ENCODE peak calls at places on chromosome 16, in five cellular contexts. B is endothelial cell, L is IMR-90, U is endothelial cell of umbilical vein, D is mesothelial cell of epicardium. Y is an unnamed sample.

GRCh38 chr16:72549878-72550277 is 377.9 kb upstream of the PMFBP1 start:
- DNase-seq in U (no peak), B (no peak), D (no peak), L (no peak), Y (no peak)

GRCh38 chr16:85891776-85892166 is 7.2 kb upstream of the IRF8 start:
- DNase-seq in U (no peak), B (no peak), L (no peak), D (peak; percentile 29), Y (no peak)

GRCh38 chr16:22678311-22678710 is 135.7 kb upstream of the HS3ST2 start:
- DNase-seq in U (no peak), D (no peak), L (no peak), B (no peak), Y (peak; percentile 24)

GRCh38 chr16:67216612-67217490 is 10.1 kb upstream of the TMEM208 start:
- DNase-seq in B (peak; percentile 50), D (no peak), L (no peak), U (peak; percentile 66), Y (no peak)

GRCh38 chr16:64094170-64094960 is 1027.5 kb downstream of the CDH11 start:
- DNase-seq in B (no peak), U (no peak), D (no peak), L (peak; percentile 29), Y (no peak)

GRCh38 chr16:15865742-15866141 is 8.9 kb upstream of the MYH11 start:
- DNase-seq in L (peak; percentile 73), B (no peak), U (no peak), D (no peak), Y (no peak)

GRCh38 chr16:68069511-68070248 is 15.5 kb upstream of the NFATC3 start:
- DNase-seq in D (no peak), L (no peak), B (no peak), U (no peak), Y (no peak)

GRCh38 chr16:71542377-71542776 is 16.2 kb downstream of the CHST4 start:
- DNase-seq in D (no peak), B (peak; percentile 78), U (peak; percentile 14), L (peak; percentile 6), Y (no peak)

GRCh38 chr16:84009282-84009681 is 33.3 kb downstream of the SLC38A8 start:
- DNase-seq in U (no peak), L (no peak), D (no peak), B (no peak), Y (no peak)

GRCh38 chr16:3514621-3515020 is 13.8 kb downstream of the CLUAP1 start:
- DNase-seq in L (peak; percentile 89), D (no peak), U (no peak), B (no peak), Y (no peak)

GRCh38 chr16:57530531-57531252 is 5.7 kb downstream of the CCDC102A start:
- DNase-seq in U (no peak), L (no peak), D (peak; percentile 7), B (no peak), Y (no peak)

GRCh38 chr16:49833055-49833454 is 22.9 kb downstream of the ZNF423 start:
- DNase-seq in B (peak; percentile 49), L (no peak), D (no peak), U (peak; percentile 77), Y (no peak)

GRCh38 chr16:88287219-88287618 is 95.5 kb upstream of the ZNF469 start:
- DNase-seq in U (no peak), L (no peak), B (no peak), D (no peak), Y (no peak)

GRCh38 chr16:3971261-3971660 is 90.7 kb upstream of the CREBBP start:
- DNase-seq in L (peak; percentile 98), B (no peak), D (no peak), U (no peak), Y (no peak)

GRCh38 chr16:86249631-86250030 is 260.7 kb upstream of the FOXF1 start:
- DNase-seq in U (no peak), D (no peak), B (no peak), L (no peak), Y (no peak)

GRCh38 chr16:85803570-85803969 is 4.1 kb downstream of the COX4I1 start:
- DNase-seq in L (no peak), D (no peak), B (no peak), U (no peak), Y (no peak)

GRCh38 chr16:10558746-10559641 is 21.4 kb downstream of the EMP2 start:
- DNase-seq in B (no peak), L (no peak), D (no peak), U (peak; percentile 52), Y (peak; percentile 46)

DNA sequence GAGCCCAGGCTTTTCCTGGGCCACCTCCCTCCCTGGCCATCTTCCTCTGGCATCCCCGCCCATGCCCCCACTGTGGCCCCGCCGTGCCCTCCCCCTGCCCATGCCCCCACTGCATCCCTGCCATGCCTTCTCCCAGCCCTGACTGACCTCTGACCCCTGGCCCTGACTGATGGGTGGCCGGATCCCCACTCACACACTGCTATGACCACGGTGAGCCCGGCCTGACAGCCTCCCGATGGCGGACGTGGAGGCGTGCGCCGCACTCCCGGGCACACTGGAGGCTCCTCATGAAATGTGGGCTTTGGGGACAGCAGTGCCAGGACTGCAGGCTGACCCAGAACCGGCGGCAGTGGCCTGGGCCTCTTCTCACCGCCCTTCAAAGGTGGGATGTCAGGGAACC is 10.6 kb upstream of the C1QTNF8 start:
- DNase-seq in U (no peak), B (no peak), D (no peak), L (no peak), Y (no peak)
- TF ChIP-seq CTCF in U (no peak), B (no peak), D (peak; percentile 11), L (no peak), Y (no peak)

DNA sequence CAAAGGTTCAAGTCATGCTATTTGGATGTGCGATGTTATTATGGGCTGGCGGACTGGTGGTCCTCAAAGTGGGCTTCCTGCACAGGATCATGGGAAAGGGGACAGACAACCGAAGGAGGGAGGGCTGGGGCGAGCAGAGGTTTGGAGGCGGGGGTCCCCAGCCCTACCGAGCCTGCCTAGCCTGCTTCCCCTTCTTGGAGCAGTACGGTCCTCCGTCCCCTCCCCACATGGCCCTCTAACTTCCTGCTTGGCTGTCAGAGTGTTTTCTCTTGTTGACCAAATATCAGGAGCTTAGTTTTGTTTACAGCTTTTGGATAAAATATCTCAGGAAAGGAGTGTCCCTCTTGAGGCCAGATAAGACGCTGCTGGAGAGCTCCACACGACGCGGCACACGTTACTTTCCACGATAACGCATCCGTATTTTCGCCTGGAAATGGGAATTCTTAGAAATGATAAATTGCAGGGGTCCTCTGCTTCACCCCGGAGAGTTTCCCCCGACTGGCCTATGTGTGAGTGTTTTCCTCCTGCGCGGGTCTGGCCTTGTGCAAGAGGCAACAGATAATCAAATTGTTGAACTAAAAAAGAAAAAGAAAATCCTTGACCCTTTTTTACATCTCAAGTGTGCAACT is 183.0 kb downstream of the MAF start:
- DNase-seq in D (no peak), L (no peak), B (no peak), U (no peak), Y (no peak)
- TF ChIP-seq CTCF in D (no peak), L (no peak), B (no peak), U (no peak), Y (no peak)

GRCh38 chr16:56041556-56042140 is 149.6 kb upstream of the GNAO1 start:
- DNase-seq in L (no peak), D (peak; percentile 42), B (peak; percentile 50), U (no peak), Y (no peak)
- TF ChIP-seq CTCF in L (peak; percentile 11), D (no peak), B (no peak), U (no peak), Y (peak; percentile 14)

GRCh38 chr16:82628741-82629140 is 2.0 kb downstream of the CDH13 start:
- DNase-seq in D (no peak), U (peak; percentile 53), B (no peak), L (no peak), Y (no peak)

GRCh38 chr16:82629441-82630027 is 2.8 kb downstream of the CDH13 start:
- DNase-seq in D (no peak), U (peak; percentile 93), L (peak; percentile 34), B (no peak), Y (no peak)

GRCh38 chr16:82630219-82630618 is 3.5 kb downstream of the CDH13 start:
- DNase-seq in D (no peak), U (no peak), B (no peak), L (peak; percentile 68), Y (no peak)

GRCh38 chr16:82625066-82625968 is 1.5 kb upstream of the CDH13 start:
- DNase-seq in B (no peak), U (no peak), L (no peak), D (no peak), Y (no peak)

GRCh38 chr16:82627811-82628339 is 1.1 kb downstream of the CDH13 start:
- DNase-seq in D (peak; percentile 48), B (peak; percentile 38), U (peak; percentile 56), L (peak; percentile 26), Y (no peak)
- TF ChIP-seq CTCF in D (no peak), B (no peak), U (no peak), L (no peak), Y (no peak)

GRCh38 chr16:52581530-52581929 is 34.6 kb upstream of the TOX3 start:
- DNase-seq in L (no peak), D (no peak), U (no peak), B (no peak), Y (no peak)
- TF ChIP-seq CTCF in L (no peak), D (no peak), U (no peak), B (no peak), Y (no peak)

DNA sequence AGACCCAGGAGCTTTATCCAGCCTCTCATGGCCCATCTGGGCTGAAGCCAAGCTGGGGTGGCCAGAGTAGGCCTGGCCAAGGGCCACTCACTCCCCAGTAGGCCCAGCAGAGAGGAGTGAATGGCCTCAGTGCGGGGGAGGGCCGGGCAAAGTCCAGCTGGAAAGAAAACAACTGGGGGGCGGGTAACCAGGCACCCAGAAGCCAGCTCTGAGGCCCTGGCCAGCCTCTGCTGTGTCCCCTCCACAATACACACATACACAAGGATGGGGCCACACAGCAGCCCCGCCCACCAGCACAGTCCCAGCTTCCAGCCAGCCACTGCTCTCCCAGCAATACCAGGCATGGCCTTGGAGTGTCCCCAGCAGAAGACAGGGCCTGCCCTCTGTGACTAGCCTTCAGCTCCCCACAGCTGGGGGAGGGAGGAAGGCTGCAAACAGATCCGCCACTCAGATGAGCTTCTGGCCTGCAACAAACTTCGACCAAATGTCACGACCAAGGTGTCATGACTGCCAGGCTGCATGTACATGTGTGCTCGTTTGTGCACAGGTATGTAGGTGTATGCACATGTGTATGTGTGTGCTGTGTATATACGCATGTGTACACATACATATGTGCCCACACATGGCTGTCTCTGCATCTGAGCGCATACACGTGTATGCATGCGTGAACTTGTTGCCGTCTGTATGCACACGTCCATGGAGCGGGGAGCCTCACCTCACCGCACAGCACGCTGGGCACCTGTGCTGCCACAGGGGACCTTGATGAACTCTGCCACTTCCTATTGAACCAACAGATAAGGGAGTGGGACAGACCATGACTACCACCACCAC is 5.0 kb downstream of the CARHSP1 start:
- DNase-seq in L (no peak), U (no peak), B (no peak), D (no peak), Y (no peak)
- TF ChIP-seq CTCF in L (no peak), U (no peak), B (no peak), D (no peak), Y (no peak)

Y was measured in ascending aorta.